ENCODE peak calls at places on chromosomes 12 and 14, in ten cellular contexts. N, I, J, U, Z, Q, Y, A, R and D are unnamed samples.

GRCh38 chr14:72999316-72999715 is 27.6 kb downstream of the ZFYVE1 start:
- DNase-seq in A (no peak), R (no peak), U (no peak), Z (no peak), I (no peak), J (no peak), N (no peak), Q (no peak), Y (no peak), D (no peak)

GRCh38 chr12:94650143-94651056 is at the start of gene TMCC3:
- DNase-seq in Y (no peak), U (peak), J (no peak), Q (peak), R (no peak), I (peak), N (peak), A (peak), Z (no peak), D (peak)

GRCh38 chr14:92688434-92689375 is 59.7 kb downstream of the LGMN start:
- DNase-seq in Z (no peak), I (peak), A (no peak), Y (no peak), R (no peak), U (no peak), N (no peak), J (no peak), Q (no peak), D (no peak)

GRCh38 chr12:5904441-5904840 is 40.6 kb downstream of the ANO2 start:
- DNase-seq in Q (no peak), I (no peak), Z (no peak), U (no peak), N (no peak), Y (no peak), R (no peak), J (no peak), A (no peak), D (no peak)

GRCh38 chr12:81416571-81416970 is 338.7 kb downstream of the ACSS3 start:
- DNase-seq in R (no peak), Z (no peak), J (no peak), A (no peak), Q (no peak), Y (no peak), N (no peak), I (no peak), U (no peak), D (no peak)

GRCh38 chr12:92070054-92070863 is 75.4 kb downstream of the BTG1 start:
- DNase-seq in J (no peak), U (no peak), R (no peak), N (no peak), A (no peak), Y (no peak), Q (no peak), Z (no peak), I (peak), D (no peak)

GRCh38 chr12:75482636-75483035 is 2.1 kb downstream of the GLIPR1 start:
- DNase-seq in A (no peak), N (peak), Z (no peak), J (no peak), U (no peak), R (no peak), Q (no peak), I (no peak), Y (no peak), D (peak)

GRCh38 chr14:54207991-54208520 is 188.8 kb upstream of the CDKN3 start:
- DNase-seq in I (no peak), N (peak), Q (no peak), J (no peak), A (no peak), Z (no peak), R (no peak), Y (no peak), U (no peak), D (no peak)

GRCh38 chr14:61322011-61322798 is 826 bp downstream of the PRKCH start:
- DNase-seq in Q (peak), Y (no peak), I (peak), Z (no peak), U (no peak), J (no peak), A (no peak), N (no peak), R (peak), D (no peak)

GRCh38 chr12:18567787-18568186 is 170.0 kb downstream of the PLCZ1 start:
- DNase-seq in I (no peak), Z (no peak), Q (no peak), A (no peak), Y (no peak), N (no peak), R (no peak), J (no peak), U (no peak), D (no peak)

GRCh38 chr14:66066991-66067788 is 419.0 kb upstream of the CCDC196 start:
- DNase-seq in U (no peak), J (no peak), R (no peak), N (peak), Z (no peak), Q (no peak), A (no peak), Y (no peak), I (no peak), D (no peak)

GRCh38 chr12:21451529-21451928 is 14.1 kb downstream of the PYROXD1 start:
- DNase-seq in J (no peak), U (no peak), Z (no peak), I (no peak), N (peak), Q (no peak), A (peak), Y (no peak), R (no peak), D (no peak)